ENCODE peak calls at places on chromosomes 13 and 19, in six cellular contexts. F, T, L, S, U and Y are unnamed samples.

GRCh38 chr13:106376411-106377112 is 158.9 kb downstream of the EFNB2 start:
- DNase-seq in F (peak; percentile 66), T (peak; percentile 36), L (peak; percentile 87), S (no peak), U (no peak), Y (peak; percentile 90)

GRCh38 chr13:24264976-24265375 is 44.4 kb upstream of the C1QTNF9 start:
- DNase-seq in F (no peak), T (no peak), L (no peak), S (no peak), U (no peak), Y (no peak)

GRCh38 chr19:48006762-48007161 is 12.3 kb downstream of the ELSPBP1 start:
- DNase-seq in F (no peak), T (no peak), L (no peak), S (no peak), U (no peak), Y (no peak)

GRCh38 chr19:927044-927706 is 1.3 kb downstream of the ARID3A start:
- DNase-seq in F (peak; percentile 89), T (peak; percentile 75), L (peak; percentile 56), S (no peak), U (no peak), Y (no peak)

GRCh38 chr19:40200352-40201099 is 9.3 kb downstream of the MAP3K10 start:
- DNase-seq in F (no peak), T (no peak), L (no peak), S (no peak), U (no peak), Y (no peak)

GRCh38 chr13:51731759-51732158 is 72.2 kb downstream of the DHRS12 start:
- DNase-seq in F (peak; percentile 75), T (no peak), L (peak; percentile 86), S (no peak), U (no peak), Y (peak; percentile 21)

GRCh38 chr13:44312898-44313551 is 60.6 kb upstream of the SERP2 start:
- DNase-seq in F (peak; percentile 68), T (no peak), L (peak; percentile 83), S (no peak), U (no peak), Y (peak; percentile 75)

GRCh38 chr13:100100115-100100879 is 11.4 kb downstream of the PCCA start:
- DNase-seq in F (peak; percentile 81), T (peak; percentile 44), L (peak; percentile 57), S (peak; percentile 6), U (no peak), Y (no peak)

GRCh38 chr19:1470864-1471513 is 8.0 kb downstream of the C19orf25 start:
- DNase-seq in F (no peak), T (no peak), L (no peak), S (no peak), U (no peak), Y (no peak)

GRCh38 chr13:30569901-30570576 is 47.7 kb upstream of the USPL1 start:
- DNase-seq in F (peak; percentile 91), T (peak; percentile 78), L (peak; percentile 94), S (no peak), U (peak; percentile 25), Y (peak; percentile 59)

GRCh38 chr13:19181621-19182485 is at the start of gene TUBA3C:
- DNase-seq in F (no peak), T (no peak), L (no peak), S (no peak), U (no peak), Y (no peak)

GRCh38 chr13:102983496-102983895 is 82.7 kb downstream of the SLC10A2 start:
- DNase-seq in F (peak; percentile 60), T (no peak), L (peak; percentile 12), S (no peak), U (no peak), Y (peak; percentile 60)

GRCh38 chr13:79282976-79283375 is 123.1 kb downstream of the RBM26 start:
- DNase-seq in F (no peak), T (no peak), L (no peak), S (no peak), U (no peak), Y (no peak)

GRCh38 chr19:30479231-30479630 is 107.0 kb downstream of the ZNF536 start:
- DNase-seq in F (no peak), T (no peak), L (peak; percentile 75), S (no peak), U (no peak), Y (no peak)

GRCh38 chr13:81283062-81283461 is 942.1 kb upstream of the SPRY2 start:
- DNase-seq in F (no peak), T (no peak), L (no peak), S (no peak), U (no peak), Y (no peak)

GRCh38 chr13:46486270-46486669 is 66.7 kb upstream of the LRCH1 start:
- DNase-seq in F (no peak), T (no peak), L (peak; percentile 18), S (no peak), U (no peak), Y (no peak)

GRCh38 chr13:38693641-38694040 is 6.8 kb downstream of the FREM2 start:
- DNase-seq in F (no peak), T (no peak), L (no peak), S (no peak), U (no peak), Y (no peak)

GRCh38 chr19:48511800-48512503 is at the start of gene LMTK3:
- DNase-seq in F (peak; percentile 74), T (no peak), L (no peak), S (peak; percentile 84), U (no peak), Y (no peak)

GRCh38 chr19:6238643-6239281 is 41.0 kb downstream of the MLLT1 start:
- DNase-seq in F (no peak), T (peak; percentile 70), L (peak; percentile 81), S (peak; percentile 65), U (no peak), Y (no peak)

GRCh38 chr19:32287811-32288227 is 57.6 kb upstream of the ZNF507 start:
- DNase-seq in F (peak; percentile 33), T (peak; percentile 62), L (peak; percentile 80), S (peak; percentile 36), U (peak; percentile 11), Y (peak; percentile 41)

GRCh38 chr19:48274938-48275337 is 5.1 kb downstream of the ZNF114 start:
- DNase-seq in F (no peak), T (no peak), L (no peak), S (no peak), U (no peak), Y (no peak)

GRCh38 chr13:40982772-40983171 is 36.3 kb downstream of the ELF1 start:
- DNase-seq in F (peak; percentile 26), T (peak; percentile 43), L (peak; percentile 10), S (no peak), U (no peak), Y (no peak)

GRCh38 chr19:622666-623065 is 10.7 kb downstream of the POLRMT start:
- DNase-seq in F (no peak), T (no peak), L (no peak), S (no peak), U (no peak), Y (no peak)